ENCODE peak calls at places on chromosomes 7 and 10, in four cellular contexts. One of them, this sample, is unnamed.

GRCh38 chr7:31957756-31958155 is 112.5 kb downstream of the PDE1C start:
- DNase-seq in kidney: no peak
- DNase-seq in tibial nerve: no peak
- DNase-seq in uterus: no peak
- DNase-seq in this sample: no peak

GRCh38 chr10:69504576-69505250 is 53.4 kb downstream of the TSPAN15 start:
- DNase-seq in kidney: no peak
- DNase-seq in tibial nerve: no peak
- DNase-seq in uterus: no peak
- DNase-seq in this sample: no peak

GRCh38 chr7:158001621-158002320 is 585.9 kb downstream of the PTPRN2 start:
- DNase-seq in kidney: peak; percentile 60
- DNase-seq in tibial nerve: no peak
- DNase-seq in uterus: no peak
- DNase-seq in this sample: no peak

GRCh38 chr7:85733163-85733915 is 546.5 kb upstream of the SEMA3D start:
- DNase-seq in kidney: no peak
- DNase-seq in tibial nerve: no peak
- DNase-seq in uterus: no peak
- DNase-seq in this sample: no peak

GRCh38 chr7:57308631-57309408 is 141.2 kb upstream of the ZNF716 start:
- DNase-seq in kidney: no peak
- DNase-seq in tibial nerve: no peak
- DNase-seq in uterus: no peak
- DNase-seq in this sample: no peak

GRCh38 chr7:106618480-106618879 is 42.5 kb downstream of the CCDC71L start:
- DNase-seq in kidney: no peak
- DNase-seq in tibial nerve: no peak
- DNase-seq in uterus: no peak
- DNase-seq in this sample: no peak

GRCh38 chr7:152894295-152895170 is 135.0 kb downstream of the ACTR3B start:
- DNase-seq in kidney: no peak
- DNase-seq in tibial nerve: no peak
- DNase-seq in uterus: no peak
- DNase-seq in this sample: no peak

GRCh38 chr10:91220954-91221696 is 662 bp downstream of the PCGF5 start:
- DNase-seq in kidney: no peak
- DNase-seq in tibial nerve: no peak
- DNase-seq in uterus: peak; percentile 23
- DNase-seq in this sample: peak; percentile 30

GRCh38 chr7:135232720-135233119 is 918 bp upstream of the STRA8 start:
- DNase-seq in kidney: no peak
- DNase-seq in tibial nerve: no peak
- DNase-seq in uterus: no peak
- DNase-seq in this sample: no peak

GRCh38 chr7:123637878-123638277 is 17.8 kb upstream of the LMOD2 start:
- DNase-seq in kidney: no peak
- DNase-seq in tibial nerve: no peak
- DNase-seq in uterus: no peak
- DNase-seq in this sample: no peak
- H3K4me3 ChIP-seq in kidney: no peak overlapping the region
- H3K4me3 ChIP-seq in tibial nerve: no peak overlapping the region
- H3K4me3 ChIP-seq in uterus: no peak overlapping the region
- H3K4me3 ChIP-seq in this sample: no peak overlapping the region

GRCh38 chr7:100543586-100543985 is 4.6 kb downstream of the AGFG2 start:
- DNase-seq in kidney: no peak
- DNase-seq in tibial nerve: no peak
- DNase-seq in uterus: no peak
- DNase-seq in this sample: no peak
- H3K4me1 ChIP-seq in kidney: peaks cover 38% of the 10 kb centered on the region
- H3K4me1 ChIP-seq in tibial nerve: peaks cover 93% of the 10 kb centered on the region
- H3K4me1 ChIP-seq in uterus: peaks cover 28% of the 10 kb centered on the region
- H3K4me1 ChIP-seq in this sample: peaks cover 62% of the 10 kb centered on the region

DNA sequence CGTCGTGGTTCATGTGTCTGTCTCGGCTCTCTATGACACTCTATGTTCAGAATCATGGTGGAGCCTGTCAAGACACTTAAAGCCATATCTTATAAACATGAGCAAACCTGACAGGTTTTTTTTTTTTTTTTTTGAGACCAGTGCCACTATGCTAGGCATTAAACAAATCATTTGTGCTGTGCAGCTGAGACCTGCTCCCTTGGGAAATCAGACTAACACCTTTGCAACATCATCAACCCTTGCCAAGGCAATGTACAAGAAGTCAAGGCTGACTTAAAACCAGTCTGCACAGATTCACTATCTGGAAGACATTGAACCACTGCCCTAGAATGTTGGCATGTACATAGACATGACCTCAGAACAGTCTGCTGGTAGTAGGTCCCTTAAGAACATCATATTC is 181.3 kb upstream of the ANK3 start:
- DNase-seq in kidney: no peak
- DNase-seq in tibial nerve: no peak
- DNase-seq in uterus: no peak
- DNase-seq in this sample: no peak
- H3K4me3 ChIP-seq in kidney: peak overlapping the region; percentile 37
- H3K4me3 ChIP-seq in tibial nerve: peak overlapping the region; percentile 52
- H3K4me3 ChIP-seq in uterus: no peak overlapping the region
- H3K4me3 ChIP-seq in this sample: no peak overlapping the region

DNA sequence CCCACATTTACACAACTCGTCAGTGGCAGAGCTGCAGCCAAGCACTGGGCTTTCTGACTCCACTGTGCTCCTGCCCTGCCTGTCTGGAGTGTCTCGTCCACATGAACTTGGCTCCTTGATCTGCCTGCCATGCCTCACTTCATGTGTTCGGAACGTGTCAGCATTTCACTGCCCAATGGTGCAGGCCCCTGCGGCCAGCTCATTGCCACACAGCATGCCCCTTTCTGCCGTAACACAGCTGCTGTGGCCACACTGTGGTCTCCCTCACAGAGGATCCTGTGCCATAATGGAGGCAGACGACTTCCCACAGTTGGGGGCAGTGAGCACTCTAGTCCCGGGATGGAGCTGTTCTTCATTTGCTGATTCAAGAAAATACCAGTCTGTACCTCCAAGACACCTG is 94.2 kb upstream of the GJD4 start:
- DNase-seq in kidney: no peak
- DNase-seq in tibial nerve: no peak
- DNase-seq in uterus: no peak
- DNase-seq in this sample: no peak
- H3K4me1 ChIP-seq in kidney: peaks cover 14% of the 10 kb centered on the region
- H3K4me1 ChIP-seq in tibial nerve: peaks cover 11% of the 10 kb centered on the region
- H3K4me1 ChIP-seq in uterus: no peaks in the 10 kb centered on the region
- H3K4me1 ChIP-seq in this sample: peaks cover 4% of the 10 kb centered on the region